ENCODE peak calls at places on chromosomes 5 and 9, in five cellular contexts. F is stomach; C is ovary; K is IMR-90; J is CD4-positive, alpha-beta memory T cell. H is an unnamed sample.

GRCh38 chr9:89428901-89429890 is 68.7 kb downstream of the SEMA4D start:
- DNase-seq in C (no peak), K (no peak), F (no peak), J (peak), H (peak)

GRCh38 chr5:159439002-159439401 is 108.7 kb upstream of the IL12B start:
- DNase-seq in J (no peak), F (no peak), K (no peak), C (no peak), H (no peak)

GRCh38 chr9:136859821-136860269 is 6.3 kb downstream of the EDF1 start:
- DNase-seq in J (no peak), C (no peak), F (no peak), K (no peak), H (no peak)

GRCh38 chr9:111965566-111966019 is 69.0 kb downstream of the UGCG start:
- DNase-seq in K (peak), C (no peak), J (no peak), F (no peak), H (no peak)

GRCh38 chr9:2210201-2210600 is 195.1 kb downstream of the SMARCA2 start:
- DNase-seq in K (peak), J (no peak), F (no peak), C (no peak), H (no peak)

GRCh38 chr5:151381899-151382298 is 34.5 kb upstream of the SLC36A2 start:
- DNase-seq in F (no peak), J (no peak), K (no peak), C (no peak), H (no peak)

GRCh38 chr9:126317513-126317912 is 9.1 kb upstream of the MVB12B start:
- DNase-seq in F (no peak), J (peak), K (peak), C (no peak), H (no peak)

GRCh38 chr5:87885727-87886126 is 382.9 kb downstream of the TMEM161B start:
- DNase-seq in J (no peak), C (no peak), F (no peak), K (no peak), H (no peak)

GRCh38 chr5:135204151-135204600 is 170.1 kb upstream of the PITX1 start:
- DNase-seq in F (no peak), C (no peak), J (no peak), K (peak), H (no peak)

GRCh38 chr5:6715758-6716633 is 2.8 kb downstream of the TENT4A start:
- DNase-seq in J (peak), C (no peak), K (no peak), F (no peak), H (no peak)

GRCh38 chr5:142544946-142545652 is 140.8 kb downstream of the FGF1 start:
- DNase-seq in C (no peak), J (no peak), K (peak), F (no peak), H (no peak)

GRCh38 chr9:92728831-92729734 is 35.5 kb downstream of the BICD2 start:
- DNase-seq in K (peak), J (no peak), F (peak), C (no peak), H (peak)

GRCh38 chr9:129262261-129262660 is 84.2 kb upstream of the IER5L start:
- DNase-seq in F (no peak), J (no peak), C (no peak), K (no peak), H (peak)

GRCh38 chr5:76953551-76954382 is 922 bp downstream of the CRHBP start:
- DNase-seq in J (no peak), K (no peak), F (no peak), C (no peak), H (no peak)

GRCh38 chr9:68981825-68982224 is 32.1 kb downstream of the PRKACG start:
- DNase-seq in J (no peak), F (no peak), C (no peak), K (no peak), H (no peak)

GRCh38 chr5:144465441-144465840 is 294.8 kb downstream of the KCTD16 start:
- DNase-seq in C (no peak), K (no peak), F (no peak), J (no peak), H (no peak)

GRCh38 chr9:114450833-114451706 is 54.2 kb downstream of the WHRN start:
- DNase-seq in J (no peak), K (no peak), F (no peak), C (no peak), H (no peak)

GRCh38 chr9:135662758-135663450 is at the start of gene LCN9:
- DNase-seq in J (no peak), C (peak), F (no peak), K (no peak), H (no peak)

GRCh38 chr9:95572370-95573151 is 55.8 kb upstream of the PTCH1 start:
- DNase-seq in C (no peak), F (no peak), J (no peak), K (no peak), H (no peak)

GRCh38 chr5:23466401-23466886 is 41.0 kb upstream of the PRDM9 start:
- DNase-seq in C (no peak), J (no peak), F (no peak), K (no peak), H (no peak)

GRCh38 chr9:125894566-125894965 is 147.4 kb downstream of the PBX3 start:
- DNase-seq in J (no peak), F (no peak), K (no peak), C (no peak), H (no peak)

GRCh38 chr9:106915851-106916250 is 52.9 kb downstream of the ZNF462 start:
- DNase-seq in J (no peak), C (no peak), K (no peak), F (no peak), H (no peak)

GRCh38 chr9:19720374-19720773 is 68.5 kb downstream of the SLC24A2 start:
- DNase-seq in J (no peak), F (no peak), K (peak), C (no peak), H (no peak)

GRCh38 chr9:20940447-20941176 is 90.8 kb downstream of the HACD4 start:
- DNase-seq in C (no peak), J (no peak), K (peak), F (no peak), H (no peak)

GRCh38 chr9:77384406-77384805 is 207.1 kb downstream of the VPS13A start:
- DNase-seq in F (no peak), C (no peak), J (no peak), K (peak), H (no peak)

GRCh38 chr9:113886003-113886324 is 9.9 kb downstream of the ZNF618 start:
- DNase-seq in F (no peak), K (peak), J (no peak), C (peak), H (no peak)

GRCh38 chr5:94746731-94747124 is 128.3 kb downstream of the SLF1 start:
- DNase-seq in F (no peak), K (no peak), C (no peak), J (no peak), H (no peak)

GRCh38 chr5:14417232-14417730 is 164.3 kb upstream of the OTULINL start:
- DNase-seq in K (peak), J (no peak), C (no peak), F (no peak), H (no peak)

GRCh38 chr5:56616454-56617160 is 198.7 kb upstream of the MAP3K1 start:
- DNase-seq in J (no peak), C (no peak), K (no peak), F (no peak), H (no peak)

GRCh38 chr9:74951725-74952151 is 974 bp downstream of the C9orf40 start:
- DNase-seq in J (peak), C (no peak), F (peak), K (peak), H (peak)

GRCh38 chr9:87276851-87277251 is 220.8 kb upstream of the DAPK1 start:
- DNase-seq in F (no peak), K (peak), C (no peak), J (peak), H (no peak)

GRCh38 chr5:175696139-175696854 is 38.4 kb downstream of the HRH2 start:
- DNase-seq in C (no peak), F (peak), J (peak), K (no peak), H (peak)
- H3K4me3 ChIP-seq in C (no peak), F (no peak), J (no peak), K (no peak), H (no peak)

GRCh38 chr5:160726721-160727120 is 125.3 kb downstream of the ATP10B start:
- DNase-seq in J (no peak), C (no peak), K (no peak), F (no peak), H (no peak)

DNA sequence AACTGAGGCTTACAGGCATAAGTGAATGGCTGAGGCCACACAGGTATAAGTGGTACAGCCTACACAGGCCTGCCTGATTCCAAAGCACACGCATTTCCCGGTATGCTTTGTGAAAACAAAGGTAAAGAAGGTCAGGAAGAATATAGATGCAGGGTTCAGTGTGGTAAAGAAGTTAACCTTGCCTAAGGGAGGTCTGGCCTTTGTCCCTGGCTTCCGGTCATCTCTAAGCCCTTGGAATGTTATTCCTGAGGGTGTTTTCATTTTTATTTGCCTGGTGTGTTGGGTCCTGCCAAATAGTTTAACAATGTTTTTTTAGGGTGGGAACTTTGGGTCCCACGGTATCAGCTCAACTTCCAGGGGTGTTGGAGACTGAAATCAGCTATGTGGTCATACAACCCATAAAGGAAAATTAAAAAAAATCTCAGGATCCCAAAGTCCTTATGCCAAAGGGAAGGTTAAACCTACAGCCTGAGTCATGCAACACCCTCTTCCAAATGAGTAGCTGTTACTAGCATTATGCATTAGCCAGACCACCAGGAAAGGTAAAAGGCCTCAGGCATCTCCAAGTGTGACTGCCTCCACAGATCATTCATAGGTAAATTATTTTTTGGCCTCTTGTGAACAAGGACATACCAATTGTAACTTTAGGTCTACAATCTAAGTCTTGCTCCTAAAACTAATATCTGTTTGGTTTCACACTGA is 124.6 kb downstream of the ATP10B start:
- DNase-seq in C (no peak), K (no peak), F (no peak), J (no peak), H (no peak)
- H3K27ac ChIP-seq in C (no peak), K (no peak), F (no peak), J (no peak), H (no peak)

DNA sequence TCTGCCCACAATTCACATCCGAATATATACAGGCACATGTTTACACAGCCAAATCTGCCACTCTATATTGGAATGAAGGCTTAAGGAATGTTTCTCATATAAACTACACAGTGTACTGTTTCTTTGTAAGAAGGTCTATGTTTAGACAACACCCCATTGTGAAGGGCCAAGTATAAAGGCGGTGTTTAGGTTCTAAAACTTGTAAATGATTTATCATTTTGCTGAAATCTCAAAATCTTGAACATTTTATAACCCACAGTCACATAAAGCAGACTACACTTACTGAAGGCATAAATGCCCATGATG is 94.0 kb downstream of the ZNF608 start:
- DNase-seq in K (no peak), F (no peak), J (no peak), C (no peak), H (no peak)
- H3K4me3 ChIP-seq in K (no peak), F (no peak), J (no peak), C (peak), H (no peak)

GRCh38 chr9:91222457-91222856 is 139.3 kb downstream of the AUH start:
- DNase-seq in K (no peak), C (no peak), F (no peak), J (no peak), H (no peak)

GRCh38 chr9:91219557-91219956 is 142.2 kb downstream of the AUH start:
- DNase-seq in K (no peak), C (no peak), F (no peak), J (no peak), H (no peak)

GRCh38 chr9:91220491-91221135 is 141.1 kb downstream of the AUH start:
- DNase-seq in F (no peak), J (no peak), K (peak), C (no peak), H (no peak)

GRCh38 chr9:91221332-91221731 is 140.4 kb downstream of the AUH start:
- DNase-seq in C (no peak), K (peak), F (no peak), J (no peak), H (no peak)

GRCh38 chr9:91220021-91220420 is 141.7 kb downstream of the AUH start:
- DNase-seq in K (no peak), J (no peak), F (no peak), C (no peak), H (no peak)
- H3K27ac ChIP-seq in K (no peak), J (no peak), F (peak), C (no peak), H (no peak)

DNA sequence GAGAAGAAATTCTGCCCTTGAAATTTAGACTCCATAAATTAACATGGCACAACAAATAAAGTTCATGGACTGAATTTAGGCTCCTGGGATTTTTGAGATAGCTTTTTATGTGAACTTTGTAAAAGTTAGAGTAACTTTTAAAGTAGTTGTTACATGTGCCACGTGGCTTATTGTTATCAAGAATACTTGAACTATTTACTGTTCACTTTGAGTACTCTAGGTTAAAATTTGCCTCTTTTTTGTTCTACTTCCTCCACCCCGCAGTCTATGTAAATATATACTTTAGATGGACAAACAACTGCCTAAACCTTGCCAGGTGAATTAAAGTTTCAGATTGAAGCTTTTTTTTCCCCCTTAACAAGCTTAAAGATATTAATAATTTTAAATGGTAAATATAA is 457.9 kb downstream of the RAB3C start:
- DNase-seq in K (no peak), F (no peak), C (no peak), J (no peak), H (no peak)
- H3K4me3 ChIP-seq in K (no peak), F (peak), C (no peak), J (no peak), H (no peak)

DNA sequence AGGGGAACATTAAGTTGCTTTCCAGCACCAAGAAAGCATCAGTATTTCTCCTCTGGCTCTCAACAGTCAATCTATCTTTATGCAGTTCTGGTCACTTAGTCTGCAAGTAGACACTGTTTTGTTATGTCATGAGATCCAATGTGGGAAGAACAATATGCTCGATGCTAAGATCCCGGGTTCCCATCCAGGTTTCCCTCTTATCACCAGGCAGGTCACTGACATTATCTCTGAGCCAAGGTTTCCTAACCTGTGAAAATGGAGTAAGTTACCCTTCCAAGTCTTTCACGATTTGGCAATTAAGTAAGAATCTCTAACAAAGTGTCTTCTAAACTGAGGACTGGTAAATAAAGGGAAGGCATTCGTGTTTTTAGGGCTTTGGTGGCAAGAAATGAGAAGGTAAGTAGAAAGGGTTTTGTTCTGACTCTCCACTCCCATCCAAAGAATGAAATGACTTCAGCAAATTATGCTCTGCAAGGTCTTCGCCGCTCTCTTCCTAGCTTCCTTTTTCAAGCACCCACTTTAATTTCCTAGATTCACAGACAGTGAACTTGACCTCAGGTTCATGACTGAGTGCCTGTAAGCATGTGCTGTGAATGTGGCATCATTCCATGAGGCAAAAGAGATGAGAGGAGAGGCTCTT is 86.4 kb downstream of the DCP2 start:
- DNase-seq in C (no peak), K (no peak), F (no peak), J (no peak), H (no peak)
- H3K27ac ChIP-seq in C (no peak), K (no peak), F (no peak), J (no peak), H (no peak)

GRCh38 chr9:110206388-110206787 is 1.6 kb downstream of the C9orf152 start:
- DNase-seq in J (no peak), K (no peak), C (no peak), F (peak), H (no peak)
- H3K4me3 ChIP-seq in J (no peak), K (no peak), C (no peak), F (peak), H (no peak)

DNA sequence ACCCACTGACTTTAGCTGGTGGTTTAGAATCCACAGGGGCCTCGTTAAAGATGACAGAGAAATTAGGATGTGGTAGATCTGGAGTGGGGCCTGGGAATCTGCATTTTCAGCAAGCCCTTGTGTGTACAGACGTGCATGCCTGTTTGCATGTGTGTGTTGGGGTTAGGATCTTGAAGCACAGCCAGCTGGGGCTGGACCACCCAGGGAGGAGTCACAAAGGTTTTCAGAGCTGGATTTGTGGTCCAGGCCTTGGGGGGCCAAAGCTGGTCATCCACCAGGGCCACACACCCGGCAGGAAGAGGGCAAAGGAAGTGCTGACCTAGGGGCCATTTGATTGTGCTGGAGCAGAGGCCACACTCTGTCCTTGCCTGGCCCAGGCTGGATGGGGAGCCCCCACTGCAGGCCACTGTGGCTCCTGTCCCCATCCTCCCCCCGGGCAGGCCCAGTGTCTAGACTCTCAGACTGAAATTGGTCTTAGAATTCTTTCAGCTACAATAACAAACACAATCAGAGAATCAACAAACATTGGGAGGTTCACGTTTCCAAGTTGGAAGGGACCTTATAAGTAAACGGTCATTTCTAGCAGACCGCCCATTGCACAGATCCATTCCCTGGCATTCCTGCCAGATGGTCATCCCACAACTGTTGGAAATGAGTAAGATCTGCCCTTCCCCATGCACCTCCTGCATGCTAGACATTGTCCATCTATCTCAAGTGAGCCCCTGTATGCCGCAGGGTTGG is 10.3 kb downstream of the CDX1 start:
- DNase-seq in J (no peak), K (peak), C (no peak), F (no peak), H (no peak)
- H3K27ac ChIP-seq in J (no peak), K (no peak), C (no peak), F (no peak), H (peak)

GRCh38 chr5:180817847-180818246 is 15.2 kb upstream of the MGAT1 start:
- DNase-seq in K (no peak), J (no peak), F (no peak), C (no peak), H (no peak)

GRCh38 chr5:180818275-180818674 is 15.7 kb upstream of the MGAT1 start:
- DNase-seq in F (no peak), K (no peak), J (no peak), C (no peak), H (no peak)

GRCh38 chr5:180813418-180813817 is 10.8 kb upstream of the MGAT1 start:
- DNase-seq in C (no peak), J (no peak), K (no peak), F (no peak), H (no peak)

GRCh38 chr5:180816608-180817534 is 14.3 kb upstream of the MGAT1 start:
- DNase-seq in J (no peak), F (no peak), K (peak), C (peak), H (no peak)

DNA sequence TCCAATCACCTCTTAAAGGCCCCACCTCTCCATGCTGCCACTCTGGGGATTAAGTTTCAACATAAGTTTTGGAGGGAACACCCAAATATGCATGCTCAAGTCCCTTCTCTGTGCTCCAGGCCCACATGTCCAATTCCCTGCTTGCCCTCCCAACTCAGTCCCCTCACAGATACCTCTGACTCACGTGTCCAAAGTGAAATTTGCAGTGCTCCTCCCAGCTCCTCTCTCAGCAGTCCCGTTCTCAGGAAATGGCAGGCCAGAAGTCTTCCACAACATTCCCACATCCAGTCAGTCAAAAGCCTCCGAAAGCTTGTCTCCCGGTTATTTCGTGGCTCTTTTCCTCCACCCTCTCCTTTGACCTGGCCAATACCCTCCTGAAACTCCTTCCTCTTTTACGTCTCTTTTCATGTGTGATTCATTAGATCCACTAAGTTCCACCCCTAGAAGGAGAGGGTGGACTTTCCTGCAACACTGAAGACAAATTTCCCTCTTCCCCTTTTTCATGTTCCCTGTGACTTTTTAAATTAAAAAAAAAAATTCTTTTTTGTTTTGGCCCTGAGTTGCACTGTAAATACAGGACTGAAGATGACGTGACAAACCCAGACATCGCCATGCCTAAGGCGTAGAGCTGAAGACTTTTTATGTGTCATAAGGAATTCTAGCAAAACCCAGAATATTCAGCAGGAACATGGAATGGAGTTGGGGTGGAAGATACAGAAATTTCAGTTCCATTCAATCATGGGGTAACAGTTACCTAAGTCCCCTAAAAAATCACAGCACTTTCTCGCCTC is 12.8 kb upstream of the MGAT1 start:
- DNase-seq in K (no peak), C (no peak), F (no peak), J (no peak), H (no peak)
- H3K4me3 ChIP-seq in K (no peak), C (no peak), F (peak), J (no peak), H (no peak)